ENCODE peak calls at places on chromosomes 16 and 17, in seven cellular contexts. One of them, this sample, is unnamed.

GRCh38 chr16:75261590-75262078 is 10.2 kb upstream of the BCAR1 start:
- DNase-seq in activated effector memory CD4-positive, alpha-beta T cell treated with anti-CD3 and anti-CD28 coated beads, Interleukin-2, amount 50 U/mL, for 16 hours: no peak
- DNase-seq in GM12865: no peak
- DNase-seq in brain microvascular endothelial cell: no peak
- DNase-seq in hypothalamus: no peak
- DNase-seq in caudate nucleus: no peak
- DNase-seq in Ammon's horn: no peak
- DNase-seq in this sample: peak

GRCh38 chr16:8959921-8960787 is 3.6 kb downstream of the USP7 start:
- DNase-seq in activated effector memory CD4-positive, alpha-beta T cell treated with anti-CD3 and anti-CD28 coated beads, Interleukin-2, amount 50 U/mL, for 16 hours: no peak
- DNase-seq in GM12865: peak
- DNase-seq in brain microvascular endothelial cell: no peak
- DNase-seq in hypothalamus: peak
- DNase-seq in caudate nucleus: no peak
- DNase-seq in Ammon's horn: no peak
- DNase-seq in this sample: peak

GRCh38 chr17:50175035-50175788 is 9.4 kb downstream of the SGCA start:
- DNase-seq in activated effector memory CD4-positive, alpha-beta T cell treated with anti-CD3 and anti-CD28 coated beads, Interleukin-2, amount 50 U/mL, for 16 hours: no peak
- DNase-seq in GM12865: no peak
- DNase-seq in brain microvascular endothelial cell: peak
- DNase-seq in hypothalamus: no peak
- DNase-seq in caudate nucleus: no peak
- DNase-seq in Ammon's horn: no peak
- DNase-seq in this sample: no peak

GRCh38 chr17:43360376-43360738 is 38.4 kb upstream of the ARL4D start:
- DNase-seq in activated effector memory CD4-positive, alpha-beta T cell treated with anti-CD3 and anti-CD28 coated beads, Interleukin-2, amount 50 U/mL, for 16 hours: peak
- DNase-seq in GM12865: no peak
- DNase-seq in brain microvascular endothelial cell: peak
- DNase-seq in hypothalamus: peak
- DNase-seq in caudate nucleus: no peak
- DNase-seq in Ammon's horn: peak
- DNase-seq in this sample: peak

GRCh38 chr17:7552621-7553051 is 3.8 kb downstream of the TNFSF12 start:
- DNase-seq in activated effector memory CD4-positive, alpha-beta T cell treated with anti-CD3 and anti-CD28 coated beads, Interleukin-2, amount 50 U/mL, for 16 hours: no peak
- DNase-seq in GM12865: peak
- DNase-seq in brain microvascular endothelial cell: no peak
- DNase-seq in hypothalamus: peak
- DNase-seq in caudate nucleus: no peak
- DNase-seq in Ammon's horn: peak
- DNase-seq in this sample: no peak

GRCh38 chr16:49183911-49184310 is 97.7 kb downstream of the CBLN1 start:
- DNase-seq in activated effector memory CD4-positive, alpha-beta T cell treated with anti-CD3 and anti-CD28 coated beads, Interleukin-2, amount 50 U/mL, for 16 hours: no peak
- DNase-seq in GM12865: peak
- DNase-seq in brain microvascular endothelial cell: no peak
- DNase-seq in hypothalamus: no peak
- DNase-seq in caudate nucleus: no peak
- DNase-seq in Ammon's horn: no peak
- DNase-seq in this sample: peak

GRCh38 chr16:68272501-68273209 is 8.3 kb downstream of the SLC7A6 start:
- DNase-seq in activated effector memory CD4-positive, alpha-beta T cell treated with anti-CD3 and anti-CD28 coated beads, Interleukin-2, amount 50 U/mL, for 16 hours: peak
- DNase-seq in GM12865: peak
- DNase-seq in brain microvascular endothelial cell: no peak
- DNase-seq in hypothalamus: no peak
- DNase-seq in caudate nucleus: no peak
- DNase-seq in Ammon's horn: no peak
- DNase-seq in this sample: no peak

GRCh38 chr16:700684-701584 is 4.7 kb downstream of the FBXL16 start:
- DNase-seq in activated effector memory CD4-positive, alpha-beta T cell treated with anti-CD3 and anti-CD28 coated beads, Interleukin-2, amount 50 U/mL, for 16 hours: peak
- DNase-seq in GM12865: no peak
- DNase-seq in brain microvascular endothelial cell: no peak
- DNase-seq in hypothalamus: no peak
- DNase-seq in caudate nucleus: no peak
- DNase-seq in Ammon's horn: no peak
- DNase-seq in this sample: no peak

GRCh38 chr16:23771027-23771426 is 16.2 kb downstream of the CHP2 start:
- DNase-seq in activated effector memory CD4-positive, alpha-beta T cell treated with anti-CD3 and anti-CD28 coated beads, Interleukin-2, amount 50 U/mL, for 16 hours: no peak
- DNase-seq in GM12865: no peak
- DNase-seq in brain microvascular endothelial cell: no peak
- DNase-seq in hypothalamus: no peak
- DNase-seq in caudate nucleus: no peak
- DNase-seq in Ammon's horn: no peak
- DNase-seq in this sample: no peak

GRCh38 chr17:74569001-74569391 is 1.7 kb upstream of the CD300H start:
- DNase-seq in activated effector memory CD4-positive, alpha-beta T cell treated with anti-CD3 and anti-CD28 coated beads, Interleukin-2, amount 50 U/mL, for 16 hours: no peak
- DNase-seq in GM12865: no peak
- DNase-seq in brain microvascular endothelial cell: no peak
- DNase-seq in hypothalamus: no peak
- DNase-seq in caudate nucleus: no peak
- DNase-seq in Ammon's horn: no peak
- DNase-seq in this sample: no peak

GRCh38 chr17:14098246-14098645 is 28.9 kb downstream of the COX10 start:
- DNase-seq in activated effector memory CD4-positive, alpha-beta T cell treated with anti-CD3 and anti-CD28 coated beads, Interleukin-2, amount 50 U/mL, for 16 hours: no peak
- DNase-seq in GM12865: no peak
- DNase-seq in brain microvascular endothelial cell: no peak
- DNase-seq in hypothalamus: no peak
- DNase-seq in caudate nucleus: no peak
- DNase-seq in Ammon's horn: no peak
- DNase-seq in this sample: no peak

GRCh38 chr17:15398291-15398690 is 56.9 kb upstream of the TEKT3 start:
- DNase-seq in activated effector memory CD4-positive, alpha-beta T cell treated with anti-CD3 and anti-CD28 coated beads, Interleukin-2, amount 50 U/mL, for 16 hours: no peak
- DNase-seq in GM12865: no peak
- DNase-seq in brain microvascular endothelial cell: no peak
- DNase-seq in hypothalamus: no peak
- DNase-seq in caudate nucleus: no peak
- DNase-seq in Ammon's horn: peak
- DNase-seq in this sample: peak

GRCh38 chr16:10575506-10576130 is 4.8 kb downstream of the EMP2 start:
- DNase-seq in activated effector memory CD4-positive, alpha-beta T cell treated with anti-CD3 and anti-CD28 coated beads, Interleukin-2, amount 50 U/mL, for 16 hours: no peak
- DNase-seq in GM12865: no peak
- DNase-seq in brain microvascular endothelial cell: no peak
- DNase-seq in hypothalamus: no peak
- DNase-seq in caudate nucleus: no peak
- DNase-seq in Ammon's horn: no peak
- DNase-seq in this sample: no peak

GRCh38 chr16:19980866-19981265 is 92.8 kb downstream of the GPR139 start:
- DNase-seq in activated effector memory CD4-positive, alpha-beta T cell treated with anti-CD3 and anti-CD28 coated beads, Interleukin-2, amount 50 U/mL, for 16 hours: no peak
- DNase-seq in GM12865: peak
- DNase-seq in brain microvascular endothelial cell: no peak
- DNase-seq in hypothalamus: no peak
- DNase-seq in caudate nucleus: no peak
- DNase-seq in Ammon's horn: no peak
- DNase-seq in this sample: peak

GRCh38 chr16:86663691-86664517 is 85.6 kb downstream of the FOXL1 start:
- DNase-seq in activated effector memory CD4-positive, alpha-beta T cell treated with anti-CD3 and anti-CD28 coated beads, Interleukin-2, amount 50 U/mL, for 16 hours: no peak
- DNase-seq in GM12865: no peak
- DNase-seq in brain microvascular endothelial cell: peak
- DNase-seq in hypothalamus: no peak
- DNase-seq in caudate nucleus: no peak
- DNase-seq in Ammon's horn: no peak
- DNase-seq in this sample: no peak

GRCh38 chr16:87195190-87195589 is 122.0 kb downstream of the C16orf95 start:
- DNase-seq in activated effector memory CD4-positive, alpha-beta T cell treated with anti-CD3 and anti-CD28 coated beads, Interleukin-2, amount 50 U/mL, for 16 hours: no peak
- DNase-seq in GM12865: no peak
- DNase-seq in brain microvascular endothelial cell: no peak
- DNase-seq in hypothalamus: no peak
- DNase-seq in caudate nucleus: no peak
- DNase-seq in Ammon's horn: no peak
- DNase-seq in this sample: no peak

GRCh38 chr17:19766421-19767270 is 18.5 kb upstream of the ALDH3A1 start:
- DNase-seq in activated effector memory CD4-positive, alpha-beta T cell treated with anti-CD3 and anti-CD28 coated beads, Interleukin-2, amount 50 U/mL, for 16 hours: peak
- DNase-seq in GM12865: peak
- DNase-seq in brain microvascular endothelial cell: peak
- DNase-seq in hypothalamus: peak
- DNase-seq in caudate nucleus: peak
- DNase-seq in Ammon's horn: peak
- DNase-seq in this sample: peak

GRCh38 chr17:79023886-79024771 is at the start of gene C1QTNF1:
- DNase-seq in activated effector memory CD4-positive, alpha-beta T cell treated with anti-CD3 and anti-CD28 coated beads, Interleukin-2, amount 50 U/mL, for 16 hours: peak
- DNase-seq in GM12865: peak
- DNase-seq in brain microvascular endothelial cell: no peak
- DNase-seq in hypothalamus: no peak
- DNase-seq in caudate nucleus: no peak
- DNase-seq in Ammon's horn: no peak
- DNase-seq in this sample: peak

GRCh38 chr16:30356401-30357084 is 1.4 kb upstream of the CD2BP2 start:
- DNase-seq in activated effector memory CD4-positive, alpha-beta T cell treated with anti-CD3 and anti-CD28 coated beads, Interleukin-2, amount 50 U/mL, for 16 hours: no peak
- DNase-seq in GM12865: no peak
- DNase-seq in brain microvascular endothelial cell: no peak
- DNase-seq in hypothalamus: no peak
- DNase-seq in caudate nucleus: no peak
- DNase-seq in Ammon's horn: peak
- DNase-seq in this sample: peak

GRCh38 chr17:7841309-7841621 is 7.2 kb downstream of the KDM6B start:
- DNase-seq in activated effector memory CD4-positive, alpha-beta T cell treated with anti-CD3 and anti-CD28 coated beads, Interleukin-2, amount 50 U/mL, for 16 hours: no peak
- DNase-seq in GM12865: no peak
- DNase-seq in brain microvascular endothelial cell: no peak
- DNase-seq in hypothalamus: no peak
- DNase-seq in caudate nucleus: no peak
- DNase-seq in Ammon's horn: no peak
- DNase-seq in this sample: no peak

GRCh38 chr17:79165756-79166473 is 91.3 kb downstream of the ENGASE start:
- DNase-seq in activated effector memory CD4-positive, alpha-beta T cell treated with anti-CD3 and anti-CD28 coated beads, Interleukin-2, amount 50 U/mL, for 16 hours: no peak
- DNase-seq in GM12865: no peak
- DNase-seq in brain microvascular endothelial cell: no peak
- DNase-seq in hypothalamus: no peak
- DNase-seq in caudate nucleus: no peak
- DNase-seq in Ammon's horn: no peak
- DNase-seq in this sample: no peak

GRCh38 chr16:368388-369158 is 1.8 kb downstream of the MRPL28 start:
- DNase-seq in activated effector memory CD4-positive, alpha-beta T cell treated with anti-CD3 and anti-CD28 coated beads, Interleukin-2, amount 50 U/mL, for 16 hours: no peak
- DNase-seq in GM12865: no peak
- DNase-seq in brain microvascular endothelial cell: no peak
- DNase-seq in hypothalamus: no peak
- DNase-seq in caudate nucleus: no peak
- DNase-seq in Ammon's horn: no peak
- DNase-seq in this sample: no peak

GRCh38 chr17:59707971-59708425 is 544 bp downstream of the VMP1 start:
- DNase-seq in activated effector memory CD4-positive, alpha-beta T cell treated with anti-CD3 and anti-CD28 coated beads, Interleukin-2, amount 50 U/mL, for 16 hours: no peak
- DNase-seq in GM12865: no peak
- DNase-seq in brain microvascular endothelial cell: no peak
- DNase-seq in hypothalamus: no peak
- DNase-seq in caudate nucleus: no peak
- DNase-seq in Ammon's horn: peak
- DNase-seq in this sample: no peak

GRCh38 chr17:39751637-39752036 is 13.9 kb downstream of the GRB7 start:
- DNase-seq in activated effector memory CD4-positive, alpha-beta T cell treated with anti-CD3 and anti-CD28 coated beads, Interleukin-2, amount 50 U/mL, for 16 hours: peak
- DNase-seq in GM12865: no peak
- DNase-seq in brain microvascular endothelial cell: no peak
- DNase-seq in hypothalamus: no peak
- DNase-seq in caudate nucleus: no peak
- DNase-seq in Ammon's horn: no peak
- DNase-seq in this sample: peak

GRCh38 chr17:49393491-49394255 is 21.0 kb downstream of the PHB1 start:
- DNase-seq in activated effector memory CD4-positive, alpha-beta T cell treated with anti-CD3 and anti-CD28 coated beads, Interleukin-2, amount 50 U/mL, for 16 hours: no peak
- DNase-seq in GM12865: peak
- DNase-seq in brain microvascular endothelial cell: no peak
- DNase-seq in hypothalamus: peak
- DNase-seq in caudate nucleus: no peak
- DNase-seq in Ammon's horn: peak
- DNase-seq in this sample: no peak

GRCh38 chr17:43667506-43668438 is 6.0 kb upstream of the MEOX1 start:
- DNase-seq in activated effector memory CD4-positive, alpha-beta T cell treated with anti-CD3 and anti-CD28 coated beads, Interleukin-2, amount 50 U/mL, for 16 hours: no peak
- DNase-seq in GM12865: no peak
- DNase-seq in brain microvascular endothelial cell: peak
- DNase-seq in hypothalamus: no peak
- DNase-seq in caudate nucleus: no peak
- DNase-seq in Ammon's horn: no peak
- DNase-seq in this sample: no peak

GRCh38 chr17:3730881-3731429 is 7.3 kb downstream of the HASPIN start:
- DNase-seq in activated effector memory CD4-positive, alpha-beta T cell treated with anti-CD3 and anti-CD28 coated beads, Interleukin-2, amount 50 U/mL, for 16 hours: no peak
- DNase-seq in GM12865: no peak
- DNase-seq in brain microvascular endothelial cell: peak
- DNase-seq in hypothalamus: no peak
- DNase-seq in caudate nucleus: no peak
- DNase-seq in Ammon's horn: no peak
- DNase-seq in this sample: no peak

GRCh38 chr17:15112881-15113617 is 152.1 kb downstream of the PMP22 start:
- DNase-seq in activated effector memory CD4-positive, alpha-beta T cell treated with anti-CD3 and anti-CD28 coated beads, Interleukin-2, amount 50 U/mL, for 16 hours: no peak
- DNase-seq in GM12865: no peak
- DNase-seq in brain microvascular endothelial cell: no peak
- DNase-seq in hypothalamus: no peak
- DNase-seq in caudate nucleus: no peak
- DNase-seq in Ammon's horn: no peak
- DNase-seq in this sample: no peak

GRCh38 chr16:1745900-1746692 is 25.2 kb downstream of the NME3 start:
- DNase-seq in activated effector memory CD4-positive, alpha-beta T cell treated with anti-CD3 and anti-CD28 coated beads, Interleukin-2, amount 50 U/mL, for 16 hours: no peak
- DNase-seq in GM12865: no peak
- DNase-seq in brain microvascular endothelial cell: peak
- DNase-seq in hypothalamus: no peak
- DNase-seq in caudate nucleus: no peak
- DNase-seq in Ammon's horn: no peak
- DNase-seq in this sample: no peak

GRCh38 chr17:7475764-7476422 is 3.5 kb downstream of the ZBTB4 start:
- DNase-seq in activated effector memory CD4-positive, alpha-beta T cell treated with anti-CD3 and anti-CD28 coated beads, Interleukin-2, amount 50 U/mL, for 16 hours: no peak
- DNase-seq in GM12865: no peak
- DNase-seq in brain microvascular endothelial cell: no peak
- DNase-seq in hypothalamus: no peak
- DNase-seq in caudate nucleus: no peak
- DNase-seq in Ammon's horn: no peak
- DNase-seq in this sample: no peak

GRCh38 chr16:3696425-3697218 is 20.7 kb downstream of the TRAP1 start:
- DNase-seq in activated effector memory CD4-positive, alpha-beta T cell treated with anti-CD3 and anti-CD28 coated beads, Interleukin-2, amount 50 U/mL, for 16 hours: no peak
- DNase-seq in GM12865: no peak
- DNase-seq in brain microvascular endothelial cell: peak
- DNase-seq in hypothalamus: no peak
- DNase-seq in caudate nucleus: no peak
- DNase-seq in Ammon's horn: no peak
- DNase-seq in this sample: no peak

GRCh38 chr17:36123431-36123830 is 19.8 kb downstream of the CCL4 start:
- DNase-seq in activated effector memory CD4-positive, alpha-beta T cell treated with anti-CD3 and anti-CD28 coated beads, Interleukin-2, amount 50 U/mL, for 16 hours: no peak
- DNase-seq in GM12865: no peak
- DNase-seq in brain microvascular endothelial cell: no peak
- DNase-seq in hypothalamus: no peak
- DNase-seq in caudate nucleus: no peak
- DNase-seq in Ammon's horn: no peak
- DNase-seq in this sample: no peak

This sample was measured in SK-N-SH.